ENCODE peak calls at places on chromosomes 12 and 14, in nine cellular contexts. One of them, this sample, is unnamed.

GRCh38 chr14:105091335-105092123 is 26.3 kb upstream of the GPR132 start:
- DNase-seq in fibroblast of lung: peak
- DNase-seq in cardiac fibroblast: no peak
- DNase-seq in epithelial cell of esophagus: peak
- DNase-seq in gastrocnemius medialis: no peak
- DNase-seq in pancreas: peak
- DNase-seq in heart right ventricle: peak
- DNase-seq in ascending aorta: peak
- DNase-seq in neural progenitor cell: no peak
- DNase-seq in this sample: peak

GRCh38 chr12:31204995-31205582 is 120.9 kb downstream of the SINHCAF start:
- DNase-seq in cardiac fibroblast: peak
- DNase-seq in fibroblast of lung: peak
- DNase-seq in pancreas: no peak
- DNase-seq in heart right ventricle: no peak
- DNase-seq in neural progenitor cell: no peak
- DNase-seq in epithelial cell of esophagus: peak
- DNase-seq in ascending aorta: no peak
- DNase-seq in gastrocnemius medialis: no peak
- DNase-seq in this sample: peak

GRCh38 chr12:66823857-66824570 is 145.1 kb upstream of the GRIP1 start:
- DNase-seq in gastrocnemius medialis: no peak
- DNase-seq in heart right ventricle: no peak
- DNase-seq in fibroblast of lung: peak
- DNase-seq in neural progenitor cell: no peak
- DNase-seq in cardiac fibroblast: no peak
- DNase-seq in epithelial cell of esophagus: peak
- DNase-seq in ascending aorta: no peak
- DNase-seq in pancreas: no peak
- DNase-seq in this sample: peak

GRCh38 chr12:112023759-112024396 is 10.7 kb downstream of the ERP29 start:
- DNase-seq in fibroblast of lung: no peak
- DNase-seq in cardiac fibroblast: no peak
- DNase-seq in epithelial cell of esophagus: no peak
- DNase-seq in pancreas: no peak
- DNase-seq in heart right ventricle: no peak
- DNase-seq in neural progenitor cell: no peak
- DNase-seq in ascending aorta: no peak
- DNase-seq in gastrocnemius medialis: no peak
- DNase-seq in this sample: no peak

GRCh38 chr14:59474172-59474571 is 9.0 kb upstream of the GPR135 start:
- DNase-seq in neural progenitor cell: no peak
- DNase-seq in cardiac fibroblast: peak
- DNase-seq in ascending aorta: no peak
- DNase-seq in heart right ventricle: no peak
- DNase-seq in gastrocnemius medialis: no peak
- DNase-seq in fibroblast of lung: peak
- DNase-seq in pancreas: no peak
- DNase-seq in epithelial cell of esophagus: no peak
- DNase-seq in this sample: no peak

GRCh38 chr12:64083285-64084210 is 138.5 kb downstream of the KICS2 start:
- DNase-seq in neural progenitor cell: no peak
- DNase-seq in ascending aorta: peak
- DNase-seq in gastrocnemius medialis: peak
- DNase-seq in heart right ventricle: peak
- DNase-seq in pancreas: peak
- DNase-seq in fibroblast of lung: peak
- DNase-seq in epithelial cell of esophagus: peak
- DNase-seq in cardiac fibroblast: peak
- DNase-seq in this sample: peak

GRCh38 chr14:20454359-20454644 is 310 bp downstream of the OSGEP start:
- DNase-seq in pancreas: no peak
- DNase-seq in ascending aorta: no peak
- DNase-seq in heart right ventricle: no peak
- DNase-seq in fibroblast of lung: peak
- DNase-seq in gastrocnemius medialis: peak
- DNase-seq in epithelial cell of esophagus: peak
- DNase-seq in cardiac fibroblast: no peak
- DNase-seq in neural progenitor cell: no peak
- DNase-seq in this sample: no peak

GRCh38 chr12:627863-628805 is 35.1 kb downstream of the NINJ2 start:
- DNase-seq in gastrocnemius medialis: peak
- DNase-seq in ascending aorta: no peak
- DNase-seq in epithelial cell of esophagus: peak
- DNase-seq in neural progenitor cell: no peak
- DNase-seq in pancreas: no peak
- DNase-seq in fibroblast of lung: no peak
- DNase-seq in heart right ventricle: no peak
- DNase-seq in cardiac fibroblast: no peak
- DNase-seq in this sample: no peak

GRCh38 chr12:47317182-47317915 is 237.6 kb upstream of the AMIGO2 start:
- DNase-seq in pancreas: no peak
- DNase-seq in cardiac fibroblast: peak
- DNase-seq in neural progenitor cell: no peak
- DNase-seq in epithelial cell of esophagus: no peak
- DNase-seq in ascending aorta: no peak
- DNase-seq in gastrocnemius medialis: no peak
- DNase-seq in fibroblast of lung: peak
- DNase-seq in heart right ventricle: no peak
- DNase-seq in this sample: no peak

GRCh38 chr12:83040991-83041390 is 354.3 kb downstream of the TMTC2 start:
- DNase-seq in epithelial cell of esophagus: no peak
- DNase-seq in fibroblast of lung: no peak
- DNase-seq in pancreas: no peak
- DNase-seq in heart right ventricle: no peak
- DNase-seq in gastrocnemius medialis: no peak
- DNase-seq in neural progenitor cell: no peak
- DNase-seq in cardiac fibroblast: no peak
- DNase-seq in ascending aorta: no peak
- DNase-seq in this sample: no peak

GRCh38 chr12:122474324-122474716 is 26.4 kb downstream of the ZCCHC8 start:
- DNase-seq in fibroblast of lung: no peak
- DNase-seq in neural progenitor cell: no peak
- DNase-seq in gastrocnemius medialis: no peak
- DNase-seq in heart right ventricle: no peak
- DNase-seq in ascending aorta: no peak
- DNase-seq in epithelial cell of esophagus: no peak
- DNase-seq in pancreas: no peak
- DNase-seq in cardiac fibroblast: no peak
- DNase-seq in this sample: no peak

DNA sequence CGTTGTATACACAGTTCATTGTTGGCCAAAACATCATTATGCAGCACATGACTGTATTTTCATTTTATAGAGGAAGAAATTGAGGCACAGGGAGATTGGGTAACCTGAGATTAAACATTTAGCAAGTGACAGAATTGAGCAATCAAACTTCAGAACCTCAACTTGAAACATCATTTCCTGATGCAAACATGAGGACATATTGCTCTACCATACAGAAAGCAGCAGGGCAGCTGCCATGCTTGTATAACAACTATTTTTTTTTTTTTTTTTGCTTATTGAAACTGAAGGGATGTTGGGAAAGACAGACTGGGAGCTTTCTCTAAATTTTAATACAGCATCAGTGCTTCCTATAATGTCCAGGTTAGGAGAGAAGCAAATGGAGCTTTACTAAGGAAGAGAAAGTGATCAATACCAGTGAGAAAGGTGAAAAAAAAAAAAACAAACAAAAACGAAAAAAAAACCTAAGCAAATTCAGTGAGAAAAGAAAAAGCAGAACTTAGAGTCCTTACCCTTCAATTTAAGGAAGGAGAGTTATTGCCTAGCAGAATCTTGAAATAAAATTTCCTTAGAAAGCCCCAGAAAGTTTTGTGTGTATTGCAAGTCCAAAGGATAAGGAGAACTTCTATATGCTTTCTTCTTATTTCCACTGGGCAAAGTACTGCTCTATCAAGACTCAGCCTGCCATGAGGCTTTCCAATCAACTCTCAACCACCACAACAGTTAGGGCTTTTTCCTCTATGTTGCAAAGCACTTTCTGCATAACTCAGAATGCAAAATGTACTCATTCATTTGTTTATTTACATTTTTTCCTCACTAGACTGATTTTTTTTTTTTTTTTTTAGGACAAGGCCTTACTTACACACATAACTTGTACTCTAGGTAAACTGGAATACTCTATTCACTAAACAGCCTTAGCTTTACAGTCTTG is 21.6 kb downstream of the BTG1 start:
- DNase-seq in fibroblast of lung: no peak
- DNase-seq in neural progenitor cell: no peak
- DNase-seq in heart right ventricle: no peak
- DNase-seq in cardiac fibroblast: peak
- DNase-seq in epithelial cell of esophagus: peak
- DNase-seq in ascending aorta: no peak
- DNase-seq in pancreas: no peak
- DNase-seq in gastrocnemius medialis: no peak
- DNase-seq in this sample: no peak
- H3K4me3 ChIP-seq in fibroblast of lung: no peak
- H3K4me3 ChIP-seq in neural progenitor cell: no peak
- H3K4me3 ChIP-seq in heart right ventricle: no peak
- H3K4me3 ChIP-seq in cardiac fibroblast: no peak
- H3K4me3 ChIP-seq in epithelial cell of esophagus: no peak
- H3K4me3 ChIP-seq in ascending aorta: no peak
- H3K4me3 ChIP-seq in pancreas: no peak
- H3K4me3 ChIP-seq in gastrocnemius medialis: no peak
- H3K4me3 ChIP-seq in this sample: no peak

GRCh38 chr12:53180931-53181645 is 363 bp upstream of the CSAD start:
- DNase-seq in cardiac fibroblast: peak
- DNase-seq in heart right ventricle: peak
- DNase-seq in fibroblast of lung: peak
- DNase-seq in ascending aorta: peak
- DNase-seq in epithelial cell of esophagus: peak
- DNase-seq in pancreas: peak
- DNase-seq in neural progenitor cell: peak
- DNase-seq in gastrocnemius medialis: peak
- DNase-seq in this sample: peak

GRCh38 chr12:53180270-53180930 is at the start of the genes CSAD and ZNF740:
- DNase-seq in pancreas: peak
- DNase-seq in ascending aorta: peak
- DNase-seq in neural progenitor cell: peak
- DNase-seq in epithelial cell of esophagus: peak
- DNase-seq in heart right ventricle: peak
- DNase-seq in cardiac fibroblast: peak
- DNase-seq in gastrocnemius medialis: peak
- DNase-seq in fibroblast of lung: peak
- DNase-seq in this sample: peak

GRCh38 chr12:53184828-53185227 is 4.1 kb upstream of the CSAD start:
- DNase-seq in heart right ventricle: no peak
- DNase-seq in ascending aorta: peak
- DNase-seq in neural progenitor cell: no peak
- DNase-seq in epithelial cell of esophagus: no peak
- DNase-seq in fibroblast of lung: no peak
- DNase-seq in gastrocnemius medialis: no peak
- DNase-seq in cardiac fibroblast: no peak
- DNase-seq in pancreas: no peak
- DNase-seq in this sample: no peak

GRCh38 chr12:53181935-53182334 is 1.2 kb upstream of the CSAD start:
- DNase-seq in fibroblast of lung: no peak
- DNase-seq in pancreas: no peak
- DNase-seq in gastrocnemius medialis: no peak
- DNase-seq in cardiac fibroblast: no peak
- DNase-seq in epithelial cell of esophagus: no peak
- DNase-seq in heart right ventricle: no peak
- DNase-seq in ascending aorta: no peak
- DNase-seq in neural progenitor cell: no peak
- DNase-seq in this sample: no peak

DNA sequence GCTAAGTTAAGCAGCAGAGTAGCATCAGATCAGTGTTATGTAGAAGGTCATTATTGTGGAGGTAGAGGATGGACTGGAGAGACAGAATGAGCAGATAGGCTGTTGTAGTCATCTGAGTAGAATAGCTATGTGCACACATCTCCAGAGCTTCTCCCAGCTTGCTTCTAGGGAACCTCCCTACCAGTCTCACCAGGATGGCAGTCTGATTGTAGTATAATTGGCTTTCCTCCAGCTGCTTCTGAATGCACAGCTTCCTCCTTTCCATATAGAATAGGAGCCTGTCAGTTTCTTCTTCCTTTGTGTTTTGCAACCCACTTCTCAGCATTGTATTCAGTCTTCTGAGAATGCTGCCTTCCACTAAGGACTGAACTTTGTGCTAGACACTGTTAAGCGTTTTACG is 2.1 kb upstream of the CSAD start:
- DNase-seq in pancreas: no peak
- DNase-seq in neural progenitor cell: no peak
- DNase-seq in fibroblast of lung: no peak
- DNase-seq in gastrocnemius medialis: no peak
- DNase-seq in cardiac fibroblast: no peak
- DNase-seq in epithelial cell of esophagus: peak
- DNase-seq in heart right ventricle: no peak
- DNase-seq in ascending aorta: peak
- DNase-seq in this sample: no peak
- H3K4me3 ChIP-seq in pancreas: no peak
- H3K4me3 ChIP-seq in neural progenitor cell: peak
- H3K4me3 ChIP-seq in fibroblast of lung: peak
- H3K4me3 ChIP-seq in gastrocnemius medialis: peak
- H3K4me3 ChIP-seq in cardiac fibroblast: no peak
- H3K4me3 ChIP-seq in epithelial cell of esophagus: no peak
- H3K4me3 ChIP-seq in heart right ventricle: no peak
- H3K4me3 ChIP-seq in ascending aorta: no peak
- H3K4me3 ChIP-seq in this sample: no peak

DNA sequence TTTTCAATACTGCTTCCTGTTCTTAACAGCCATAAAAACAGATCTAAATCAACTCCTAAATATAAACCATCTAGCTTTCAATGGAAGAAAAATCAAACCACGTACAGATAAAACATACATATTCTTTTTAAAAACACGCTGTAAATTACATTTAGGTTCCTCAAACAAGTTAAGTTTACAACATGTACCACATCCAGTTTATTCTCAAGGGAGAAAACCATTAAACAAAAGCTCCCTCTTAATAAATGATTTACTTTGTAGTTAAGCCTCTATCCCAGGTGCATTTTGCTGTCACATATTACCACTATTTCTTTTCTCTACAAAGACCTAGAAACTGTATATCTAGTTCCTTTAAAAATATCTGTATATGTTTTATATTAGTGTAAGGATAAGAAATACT is 3.1 kb downstream of the NUMB start:
- DNase-seq in cardiac fibroblast: no peak
- DNase-seq in neural progenitor cell: no peak
- DNase-seq in ascending aorta: no peak
- DNase-seq in fibroblast of lung: no peak
- DNase-seq in gastrocnemius medialis: no peak
- DNase-seq in epithelial cell of esophagus: no peak
- DNase-seq in pancreas: no peak
- DNase-seq in heart right ventricle: no peak
- DNase-seq in this sample: no peak
- H3K4me3 ChIP-seq in cardiac fibroblast: no peak
- H3K4me3 ChIP-seq in neural progenitor cell: no peak
- H3K4me3 ChIP-seq in ascending aorta: no peak
- H3K4me3 ChIP-seq in fibroblast of lung: peak
- H3K4me3 ChIP-seq in gastrocnemius medialis: no peak
- H3K4me3 ChIP-seq in epithelial cell of esophagus: no peak
- H3K4me3 ChIP-seq in pancreas: no peak
- H3K4me3 ChIP-seq in heart right ventricle: no peak
- H3K4me3 ChIP-seq in this sample: peak

GRCh38 chr14:83757896-83758295 is 1772.0 kb upstream of the FLRT2 start:
- DNase-seq in ascending aorta: no peak
- DNase-seq in epithelial cell of esophagus: no peak
- DNase-seq in neural progenitor cell: no peak
- DNase-seq in gastrocnemius medialis: no peak
- DNase-seq in cardiac fibroblast: no peak
- DNase-seq in heart right ventricle: no peak
- DNase-seq in pancreas: no peak
- DNase-seq in fibroblast of lung: peak
- DNase-seq in this sample: no peak
- H3K4me3 ChIP-seq in ascending aorta: no peak
- H3K4me3 ChIP-seq in epithelial cell of esophagus: no peak
- H3K4me3 ChIP-seq in neural progenitor cell: no peak
- H3K4me3 ChIP-seq in gastrocnemius medialis: no peak
- H3K4me3 ChIP-seq in cardiac fibroblast: no peak
- H3K4me3 ChIP-seq in heart right ventricle: no peak
- H3K4me3 ChIP-seq in pancreas: no peak
- H3K4me3 ChIP-seq in fibroblast of lung: no peak
- H3K4me3 ChIP-seq in this sample: no peak